ENCODE peak calls at places on chromosome 11, in five cellular contexts. F is stomach, K is ovary, D is thoracic aorta, P is prostate gland. B is an unnamed sample. For H3K4me1, the result is how much of the 10 kb centered on the place peaks cover.

GRCh38 chr11:131979364-131979763 is 608.9 kb downstream of the NTM start:
- DNase-seq in D (no peak), F (no peak), P (no peak), K (no peak), B (no peak)

GRCh38 chr11:120527111-120527748 is 15.7 kb downstream of the GRIK4 start:
- DNase-seq in D (no peak), F (no peak), K (peak), P (no peak), B (peak)

GRCh38 chr11:72088076-72088806 is 7.6 kb downstream of the LRRC51 start:
- DNase-seq in D (no peak), F (no peak), K (no peak), P (no peak), B (no peak)

GRCh38 chr11:11640996-11641395 is 19.2 kb upstream of the GALNT18 start:
- DNase-seq in K (no peak), D (no peak), P (no peak), F (no peak), B (no peak)

GRCh38 chr11:2480874-2481220 is 36.0 kb downstream of the KCNQ1 start:
- DNase-seq in D (no peak), K (no peak), P (no peak), F (no peak), B (no peak)

GRCh38 chr11:116867619-116868018 is 30.2 kb upstream of the APOA1 start:
- DNase-seq in P (no peak), D (no peak), F (no peak), K (no peak), B (no peak)

GRCh38 chr11:93740031-93740801 is 1.1 kb downstream of the TAF1D start:
- DNase-seq in P (no peak), F (no peak), K (no peak), D (no peak), B (no peak)

GRCh38 chr11:119608201-119608600 is 120.8 kb downstream of the NECTIN1 start:
- DNase-seq in K (no peak), F (no peak), P (no peak), D (no peak), B (no peak)

GRCh38 chr11:66891849-66892660 is 35.2 kb downstream of the LRFN4 start:
- DNase-seq in F (peak), P (no peak), D (peak), K (no peak), B (no peak)

GRCh38 chr11:130168105-130168504 is 8.5 kb downstream of the ST14 start:
- DNase-seq in P (no peak), F (no peak), K (no peak), D (no peak), B (no peak)

GRCh38 chr11:128198206-128198605 is 389.2 kb downstream of the ETS1 start:
- DNase-seq in F (no peak), K (no peak), P (no peak), D (no peak), B (no peak)

GRCh38 chr11:7499046-7499445 is 13.7 kb downstream of the OLFML1 start:
- DNase-seq in P (no peak), K (no peak), F (no peak), D (no peak), B (no peak)

GRCh38 chr11:68584097-68584496 is 100.2 kb upstream of the GAL start:
- DNase-seq in F (peak), D (no peak), P (no peak), K (no peak), B (peak)

GRCh38 chr11:7596975-7597391 is 76.3 kb downstream of the CYB5R2 start:
- DNase-seq in K (no peak), D (no peak), F (no peak), P (peak), B (no peak)

GRCh38 chr11:100467821-100468508 is 219.1 kb upstream of the ARHGAP42 start:
- DNase-seq in P (no peak), F (no peak), D (no peak), K (no peak), B (no peak)

GRCh38 chr11:126716456-126717083 is 284.0 kb downstream of the KIRREL3 start:
- DNase-seq in P (peak), D (no peak), K (no peak), F (peak), B (peak)

GRCh38 chr11:78802058-78802633 is 227.5 kb upstream of the NARS2 start:
- DNase-seq in P (peak), F (peak), K (no peak), D (no peak), B (peak)

GRCh38 chr11:117972589-117973445 is 13.4 kb upstream of the IL10RA start:
- DNase-seq in P (peak), D (no peak), K (no peak), F (no peak), B (no peak)

GRCh38 chr11:1774886-1775285 is 11.2 kb upstream of the CTSD start:
- DNase-seq in P (no peak), D (no peak), K (no peak), F (no peak), B (no peak)

GRCh38 chr11:16603245-16603644 is 135.2 kb upstream of the C11orf58 start:
- DNase-seq in K (no peak), P (no peak), F (no peak), D (no peak), B (peak)

GRCh38 chr11:16603890-16604783 is 134.3 kb upstream of the C11orf58 start:
- DNase-seq in P (peak), D (no peak), F (peak), K (no peak), B (peak)

GRCh38 chr11:16605971-16606783 is 132.3 kb upstream of the C11orf58 start:
- DNase-seq in F (peak), P (peak), D (no peak), K (peak), B (peak)

GRCh38 chr11:16605440-16605970 is 132.9 kb upstream of the C11orf58 start:
- DNase-seq in D (no peak), P (no peak), F (peak), K (no peak), B (peak)

DNA sequence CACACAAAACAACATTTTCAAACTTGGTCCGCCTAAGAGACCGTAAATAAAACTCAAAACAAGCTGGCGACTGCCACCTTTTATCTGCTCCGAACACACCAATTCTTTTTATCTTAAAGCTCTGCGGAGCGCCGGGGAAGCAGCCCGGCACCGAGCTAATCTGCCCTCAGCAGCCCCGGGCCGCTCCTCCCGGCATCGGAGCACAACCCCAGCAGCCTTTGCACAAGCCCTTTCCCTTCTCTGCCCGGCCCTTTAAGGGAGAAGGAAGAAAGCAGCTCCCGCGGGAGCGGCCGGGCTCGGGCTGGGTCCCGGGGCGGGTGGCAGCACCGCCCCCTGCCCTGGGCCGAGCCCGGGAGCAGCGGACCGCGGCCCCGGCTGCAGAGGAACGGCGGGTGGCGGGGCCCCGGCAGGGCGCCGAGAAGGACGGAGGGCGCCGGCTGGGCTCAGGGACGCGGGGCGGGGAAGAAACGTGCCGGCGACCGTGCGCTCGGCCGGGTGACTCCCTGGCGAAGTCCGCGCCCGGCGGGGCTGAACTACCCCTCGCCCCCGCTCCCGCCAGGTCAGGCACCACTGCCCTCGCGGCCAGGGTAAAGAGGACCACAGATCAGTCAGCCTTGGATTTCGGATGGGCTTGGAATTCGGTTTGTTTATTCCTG is 133.5 kb upstream of the C11orf58 start:
- DNase-seq in K (no peak), P (no peak), F (peak), D (no peak), B (peak)
- H3K4me3 ChIP-seq in K (peak), P (peak), F (peak), D (peak), B (peak)

GRCh38 chr11:64541131-64541530 is 49.9 kb upstream of the SLC22A12 start:
- DNase-seq in P (no peak), D (no peak), K (no peak), F (no peak), B (no peak)
- H3K27ac ChIP-seq in P (no peak), D (no peak), K (no peak), F (no peak), B (no peak)

GRCh38 chr11:115222218-115222862 is 281.9 kb downstream of the CADM1 start:
- DNase-seq in K (no peak), D (no peak), P (no peak), F (no peak), B (no peak)
- H3K4me1 ChIP-seq in K (under half), D (under half), P (under half), F (under half), B (under half)

DNA sequence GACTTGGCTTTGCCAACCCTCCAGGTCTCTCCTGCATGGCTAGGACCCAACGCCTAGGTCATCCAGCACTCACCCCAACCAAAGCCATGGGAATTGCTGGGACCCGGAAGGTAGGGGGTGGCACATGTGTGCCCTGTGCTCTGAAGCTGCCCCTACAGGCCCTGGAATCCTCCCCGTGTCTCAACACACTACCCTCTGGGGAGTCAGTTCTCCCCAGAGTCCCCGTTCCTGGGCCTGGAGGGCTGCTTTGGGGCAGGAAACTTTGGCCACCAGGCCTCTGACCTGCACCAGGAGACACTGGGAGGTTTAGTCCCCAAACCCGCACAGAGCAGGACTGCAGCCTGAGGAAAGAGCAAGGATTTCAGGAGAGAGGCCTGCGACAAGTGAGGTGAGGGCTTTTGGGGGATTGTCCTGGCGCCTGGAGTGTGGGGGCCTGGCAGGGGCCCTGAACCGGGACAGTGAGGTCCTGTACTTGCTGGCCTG is 495 bp upstream of the IFITM1 start:
- DNase-seq in P (no peak), D (no peak), F (no peak), K (no peak), B (peak)
- H3K4me3 ChIP-seq in P (no peak), D (peak), F (peak), K (peak), B (peak)

B was measured in right cardiac atrium.